ENCODE peak calls at places on chromosomes 7 and 10, in five cellular contexts. One of them, this sample, is unnamed. For H3K9me3, the result is how much of the 10 kb centered on the place peaks cover.

GRCh38 chr7:117067322-117067721 is 114.0 kb downstream of the ST7 start:
- DNase-seq in psoas muscle: no peak
- DNase-seq in lower lobe of right lung: no peak
- DNase-seq in CD4-positive, alpha-beta memory T cell: no peak
- DNase-seq in Peyer's patch: no peak
- DNase-seq in this sample: no peak

GRCh38 chr10:14478201-14478600 is 147.5 kb upstream of the FRMD4A start:
- DNase-seq in psoas muscle: no peak
- DNase-seq in lower lobe of right lung: no peak
- DNase-seq in CD4-positive, alpha-beta memory T cell: no peak
- DNase-seq in Peyer's patch: no peak
- DNase-seq in this sample: no peak

GRCh38 chr10:44517635-44518034 is 132.7 kb upstream of the CXCL12 start:
- DNase-seq in psoas muscle: no peak
- DNase-seq in lower lobe of right lung: no peak
- DNase-seq in CD4-positive, alpha-beta memory T cell: no peak
- DNase-seq in Peyer's patch: no peak
- DNase-seq in this sample: no peak

GRCh38 chr10:76172020-76172419 is 740.6 kb downstream of the LRMDA start:
- DNase-seq in psoas muscle: no peak
- DNase-seq in lower lobe of right lung: no peak
- DNase-seq in CD4-positive, alpha-beta memory T cell: no peak
- DNase-seq in Peyer's patch: no peak
- DNase-seq in this sample: no peak

GRCh38 chr10:48800283-48800675 is 115.6 kb downstream of the WDFY4 start:
- DNase-seq in psoas muscle: no peak
- DNase-seq in lower lobe of right lung: no peak
- DNase-seq in CD4-positive, alpha-beta memory T cell: no peak
- DNase-seq in Peyer's patch: no peak
- DNase-seq in this sample: no peak

GRCh38 chr10:78868048-78868447 is 200.7 kb upstream of the ZMIZ1 start:
- DNase-seq in psoas muscle: no peak
- DNase-seq in lower lobe of right lung: no peak
- DNase-seq in CD4-positive, alpha-beta memory T cell: no peak
- DNase-seq in Peyer's patch: no peak
- DNase-seq in this sample: no peak

GRCh38 chr7:116122972-116123595 is 87.3 kb upstream of the TES start:
- DNase-seq in psoas muscle: no peak
- DNase-seq in lower lobe of right lung: no peak
- DNase-seq in CD4-positive, alpha-beta memory T cell: no peak
- DNase-seq in Peyer's patch: no peak
- DNase-seq in this sample: peak

GRCh38 chr10:3866347-3866746 is 81.3 kb upstream of the KLF6 start:
- DNase-seq in psoas muscle: no peak
- DNase-seq in lower lobe of right lung: no peak
- DNase-seq in CD4-positive, alpha-beta memory T cell: no peak
- DNase-seq in Peyer's patch: no peak
- DNase-seq in this sample: no peak

GRCh38 chr10:79098596-79099015 is 29.8 kb downstream of the ZMIZ1 start:
- DNase-seq in psoas muscle: no peak
- DNase-seq in lower lobe of right lung: no peak
- DNase-seq in CD4-positive, alpha-beta memory T cell: no peak
- DNase-seq in Peyer's patch: peak
- DNase-seq in this sample: no peak

GRCh38 chr10:2893991-2894390 is 173.4 kb upstream of the PFKP start:
- DNase-seq in psoas muscle: no peak
- DNase-seq in lower lobe of right lung: no peak
- DNase-seq in CD4-positive, alpha-beta memory T cell: no peak
- DNase-seq in Peyer's patch: no peak
- DNase-seq in this sample: no peak

GRCh38 chr7:159144756-159145543 is at the start of gene VIPR2:
- DNase-seq in psoas muscle: peak
- DNase-seq in lower lobe of right lung: no peak
- DNase-seq in CD4-positive, alpha-beta memory T cell: peak
- DNase-seq in Peyer's patch: no peak
- DNase-seq in this sample: no peak

GRCh38 chr10:48608279-48608681 is 3.4 kb upstream of the ARHGAP22 start:
- DNase-seq in psoas muscle: no peak
- DNase-seq in lower lobe of right lung: no peak
- DNase-seq in CD4-positive, alpha-beta memory T cell: peak
- DNase-seq in Peyer's patch: peak
- DNase-seq in this sample: peak

GRCh38 chr10:14184841-14185500 is 145.8 kb downstream of the FRMD4A start:
- DNase-seq in psoas muscle: no peak
- DNase-seq in lower lobe of right lung: no peak
- DNase-seq in CD4-positive, alpha-beta memory T cell: peak
- DNase-seq in Peyer's patch: peak
- DNase-seq in this sample: peak

GRCh38 chr10:58023341-58024073 is 244.2 kb downstream of the IPMK start:
- DNase-seq in psoas muscle: no peak
- DNase-seq in lower lobe of right lung: no peak
- DNase-seq in CD4-positive, alpha-beta memory T cell: no peak
- DNase-seq in Peyer's patch: no peak
- DNase-seq in this sample: no peak

GRCh38 chr7:50939026-50939425 is 156.3 kb upstream of the GRB10 start:
- DNase-seq in psoas muscle: no peak
- DNase-seq in lower lobe of right lung: no peak
- DNase-seq in CD4-positive, alpha-beta memory T cell: no peak
- DNase-seq in Peyer's patch: no peak
- DNase-seq in this sample: no peak

GRCh38 chr7:137801003-137801402 is 45.8 kb downstream of the DGKI start:
- DNase-seq in psoas muscle: no peak
- DNase-seq in lower lobe of right lung: no peak
- DNase-seq in CD4-positive, alpha-beta memory T cell: no peak
- DNase-seq in Peyer's patch: no peak
- DNase-seq in this sample: no peak

GRCh38 chr7:69395072-69395714 is 203.1 kb upstream of the AUTS2 start:
- DNase-seq in psoas muscle: no peak
- DNase-seq in lower lobe of right lung: no peak
- DNase-seq in CD4-positive, alpha-beta memory T cell: no peak
- DNase-seq in Peyer's patch: no peak
- DNase-seq in this sample: no peak

GRCh38 chr7:55370001-55370400 is 4.9 kb downstream of the LANCL2 start:
- DNase-seq in psoas muscle: no peak
- DNase-seq in lower lobe of right lung: no peak
- DNase-seq in CD4-positive, alpha-beta memory T cell: no peak
- DNase-seq in Peyer's patch: no peak
- DNase-seq in this sample: no peak

GRCh38 chr7:5143935-5144903 is 45.8 kb upstream of the WIPI2 start:
- DNase-seq in psoas muscle: no peak
- DNase-seq in lower lobe of right lung: no peak
- DNase-seq in CD4-positive, alpha-beta memory T cell: peak
- DNase-seq in Peyer's patch: peak
- DNase-seq in this sample: peak

GRCh38 chr7:132480534-132480933 is 95.7 kb downstream of the PLXNA4 start:
- DNase-seq in psoas muscle: peak
- DNase-seq in lower lobe of right lung: no peak
- DNase-seq in CD4-positive, alpha-beta memory T cell: no peak
- DNase-seq in Peyer's patch: no peak
- DNase-seq in this sample: no peak

GRCh38 chr7:150997075-150997511 is 6.3 kb downstream of the NOS3 start:
- DNase-seq in psoas muscle: no peak
- DNase-seq in lower lobe of right lung: no peak
- DNase-seq in CD4-positive, alpha-beta memory T cell: no peak
- DNase-seq in Peyer's patch: no peak
- DNase-seq in this sample: no peak

GRCh38 chr7:100369105-100369504 is 4.2 kb upstream of the PILRA start:
- DNase-seq in psoas muscle: peak
- DNase-seq in lower lobe of right lung: peak
- DNase-seq in CD4-positive, alpha-beta memory T cell: no peak
- DNase-seq in Peyer's patch: peak
- DNase-seq in this sample: no peak

GRCh38 chr7:90592036-90592435 is 4.1 kb upstream of the CDK14 start:
- DNase-seq in psoas muscle: no peak
- DNase-seq in lower lobe of right lung: no peak
- DNase-seq in CD4-positive, alpha-beta memory T cell: no peak
- DNase-seq in Peyer's patch: no peak
- DNase-seq in this sample: no peak

GRCh38 chr10:120253131-120253530 is 203.9 kb upstream of the PLPP4 start:
- DNase-seq in psoas muscle: no peak
- DNase-seq in lower lobe of right lung: no peak
- DNase-seq in CD4-positive, alpha-beta memory T cell: no peak
- DNase-seq in Peyer's patch: no peak
- DNase-seq in this sample: no peak

GRCh38 chr7:102841290-102841689 is 71.5 kb upstream of the LRRC17 start:
- DNase-seq in psoas muscle: no peak
- DNase-seq in lower lobe of right lung: no peak
- DNase-seq in CD4-positive, alpha-beta memory T cell: no peak
- DNase-seq in Peyer's patch: no peak
- DNase-seq in this sample: no peak

GRCh38 chr10:122640921-122641320 is 58.7 kb downstream of the C10orf120 start:
- DNase-seq in psoas muscle: no peak
- DNase-seq in lower lobe of right lung: no peak
- DNase-seq in CD4-positive, alpha-beta memory T cell: no peak
- DNase-seq in Peyer's patch: peak
- DNase-seq in this sample: no peak

GRCh38 chr7:157586426-157586955 is 249.7 kb downstream of the DNAJB6 start:
- DNase-seq in psoas muscle: no peak
- DNase-seq in lower lobe of right lung: no peak
- DNase-seq in CD4-positive, alpha-beta memory T cell: no peak
- DNase-seq in Peyer's patch: no peak
- DNase-seq in this sample: no peak

GRCh38 chr7:157588271-157588589 is 251.4 kb downstream of the DNAJB6 start:
- DNase-seq in psoas muscle: no peak
- DNase-seq in lower lobe of right lung: peak
- DNase-seq in CD4-positive, alpha-beta memory T cell: no peak
- DNase-seq in Peyer's patch: no peak
- DNase-seq in this sample: no peak

GRCh38 chr7:157587487-157588270 is 250.9 kb downstream of the DNAJB6 start:
- DNase-seq in psoas muscle: no peak
- DNase-seq in lower lobe of right lung: no peak
- DNase-seq in CD4-positive, alpha-beta memory T cell: no peak
- DNase-seq in Peyer's patch: no peak
- DNase-seq in this sample: no peak

GRCh38 chr7:157585113-157585861 is 248.5 kb downstream of the DNAJB6 start:
- DNase-seq in psoas muscle: no peak
- DNase-seq in lower lobe of right lung: no peak
- DNase-seq in CD4-positive, alpha-beta memory T cell: no peak
- DNase-seq in Peyer's patch: no peak
- DNase-seq in this sample: no peak

DNA sequence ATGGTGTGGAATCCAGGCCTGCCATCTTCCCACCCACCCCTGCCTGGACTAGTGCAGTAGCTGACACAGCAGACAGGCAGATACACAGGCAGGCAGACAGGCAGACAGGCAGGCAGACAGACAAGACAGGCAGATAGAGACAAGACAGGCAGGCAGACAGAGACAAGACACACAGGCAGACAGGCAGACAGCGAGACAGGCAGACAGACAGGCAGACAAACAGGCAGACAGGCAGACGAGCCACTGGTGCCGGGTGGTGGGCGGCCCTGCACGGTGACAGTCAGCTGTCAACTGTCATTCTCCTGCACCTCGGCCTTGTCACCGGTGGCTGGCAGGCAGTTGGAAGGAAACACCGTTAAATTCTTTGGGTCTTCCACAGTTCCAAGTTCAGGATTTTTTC is 250.2 kb downstream of the DNAJB6 start:
- DNase-seq in psoas muscle: no peak
- DNase-seq in lower lobe of right lung: no peak
- DNase-seq in CD4-positive, alpha-beta memory T cell: no peak
- DNase-seq in Peyer's patch: no peak
- DNase-seq in this sample: no peak
- H3K9me3 ChIP-seq in psoas muscle: under half
- H3K9me3 ChIP-seq in lower lobe of right lung: under half
- H3K9me3 ChIP-seq in CD4-positive, alpha-beta memory T cell: under half
- H3K9me3 ChIP-seq in Peyer's patch: under half
- H3K9me3 ChIP-seq in this sample: under half

GRCh38 chr10:128816726-128817125 is 650.3 kb upstream of the MGMT start:
- DNase-seq in psoas muscle: no peak
- DNase-seq in lower lobe of right lung: no peak
- DNase-seq in CD4-positive, alpha-beta memory T cell: no peak
- DNase-seq in Peyer's patch: no peak
- DNase-seq in this sample: no peak

GRCh38 chr10:128808921-128809440 is 658.1 kb upstream of the MGMT start:
- DNase-seq in psoas muscle: no peak
- DNase-seq in lower lobe of right lung: no peak
- DNase-seq in CD4-positive, alpha-beta memory T cell: no peak
- DNase-seq in Peyer's patch: no peak
- DNase-seq in this sample: no peak

GRCh38 chr10:128814024-128814423 is 653.0 kb upstream of the MGMT start:
- DNase-seq in psoas muscle: no peak
- DNase-seq in lower lobe of right lung: no peak
- DNase-seq in CD4-positive, alpha-beta memory T cell: no peak
- DNase-seq in Peyer's patch: no peak
- DNase-seq in this sample: no peak

GRCh38 chr10:128817636-128818035 is 649.4 kb upstream of the MGMT start:
- DNase-seq in psoas muscle: no peak
- DNase-seq in lower lobe of right lung: no peak
- DNase-seq in CD4-positive, alpha-beta memory T cell: no peak
- DNase-seq in Peyer's patch: no peak
- DNase-seq in this sample: no peak

GRCh38 chr10:128811943-128812342 is 655.1 kb upstream of the MGMT start:
- DNase-seq in psoas muscle: peak
- DNase-seq in lower lobe of right lung: no peak
- DNase-seq in CD4-positive, alpha-beta memory T cell: no peak
- DNase-seq in Peyer's patch: no peak
- DNase-seq in this sample: no peak
- H3K9me3 ChIP-seq in psoas muscle: under half
- H3K9me3 ChIP-seq in lower lobe of right lung: under half
- H3K9me3 ChIP-seq in CD4-positive, alpha-beta memory T cell: under half
- H3K9me3 ChIP-seq in Peyer's patch: under half
- H3K9me3 ChIP-seq in this sample: under half

DNA sequence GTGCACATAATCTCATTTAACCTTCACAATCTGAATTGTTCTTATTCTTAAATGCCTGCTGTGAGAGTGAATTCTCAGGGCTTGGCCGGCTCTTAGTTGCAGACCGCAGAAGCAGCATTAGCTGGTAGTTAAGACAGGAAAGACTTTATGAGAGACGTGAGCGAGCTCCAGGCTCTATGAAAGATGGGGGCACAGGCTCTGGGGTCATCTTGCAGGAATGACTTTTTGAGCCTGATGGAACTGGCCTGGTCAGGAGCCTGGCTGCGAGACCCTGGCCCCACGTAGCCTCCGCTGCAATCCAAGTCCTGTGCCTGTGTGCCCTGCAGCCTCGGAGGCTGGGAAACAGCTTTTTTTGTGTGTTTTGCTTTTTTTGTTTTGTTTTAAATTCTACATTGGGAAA is 958.8 kb upstream of the ZNF722 start:
- DNase-seq in psoas muscle: no peak
- DNase-seq in lower lobe of right lung: no peak
- DNase-seq in CD4-positive, alpha-beta memory T cell: no peak
- DNase-seq in Peyer's patch: peak
- DNase-seq in this sample: no peak
- H3K9me3 ChIP-seq in psoas muscle: under half
- H3K9me3 ChIP-seq in lower lobe of right lung: under half
- H3K9me3 ChIP-seq in CD4-positive, alpha-beta memory T cell: under half
- H3K9me3 ChIP-seq in Peyer's patch: under half
- H3K9me3 ChIP-seq in this sample: under half

DNA sequence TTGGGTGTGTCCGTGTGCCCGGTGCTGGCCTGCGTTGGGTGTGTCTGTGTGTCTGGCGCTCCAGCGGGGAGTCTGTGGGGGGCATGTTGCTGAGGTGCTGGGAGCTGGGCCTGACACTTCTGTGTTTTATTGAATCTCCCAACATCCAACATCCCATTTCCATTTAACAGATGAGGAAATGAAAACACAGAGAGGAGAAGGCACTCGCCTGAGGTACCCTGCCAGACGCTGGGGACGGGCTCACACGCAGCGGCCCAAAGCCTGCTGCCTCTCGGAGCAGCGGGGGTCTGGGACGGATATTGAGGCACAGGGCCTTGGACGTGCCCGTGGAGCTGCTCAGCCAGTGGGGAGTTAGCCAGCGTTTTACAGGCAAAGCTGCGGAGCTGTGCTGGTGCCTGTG is 133.9 kb downstream of the DNAJB6 start:
- DNase-seq in psoas muscle: no peak
- DNase-seq in lower lobe of right lung: peak
- DNase-seq in CD4-positive, alpha-beta memory T cell: no peak
- DNase-seq in Peyer's patch: peak
- DNase-seq in this sample: no peak
- H3K9me3 ChIP-seq in psoas muscle: under half
- H3K9me3 ChIP-seq in lower lobe of right lung: under half
- H3K9me3 ChIP-seq in CD4-positive, alpha-beta memory T cell: under half
- H3K9me3 ChIP-seq in Peyer's patch: under half
- H3K9me3 ChIP-seq in this sample: under half

This sample was measured in naive thymus-derived CD4-positive, alpha-beta T cell.